ENCODE peak calls at places on chromosomes 16 and 17, in nine cellular contexts. One of them, this sample, is unnamed.

GRCh38 chr17:74099441-74100340 is 103.8 kb upstream of the RPL38 start:
- DNase-seq in vagina: no peak
- DNase-seq in heart left ventricle: no peak
- DNase-seq in OCI-LY7: no peak
- DNase-seq in aorta: no peak
- DNase-seq in hepatocyte: no peak
- DNase-seq in effector memory CD4-positive, alpha-beta T cell: no peak
- DNase-seq in neural progenitor cell: no peak
- DNase-seq in tibial artery: no peak
- DNase-seq in this sample: no peak

GRCh38 chr16:64236351-64236750 is 885.5 kb downstream of the CDH11 start:
- DNase-seq in vagina: no peak
- DNase-seq in heart left ventricle: no peak
- DNase-seq in OCI-LY7: no peak
- DNase-seq in aorta: no peak
- DNase-seq in hepatocyte: no peak
- DNase-seq in effector memory CD4-positive, alpha-beta T cell: no peak
- DNase-seq in neural progenitor cell: no peak
- DNase-seq in tibial artery: no peak
- DNase-seq in this sample: no peak

GRCh38 chr17:75843577-75844529 is at the start of gene UNC13D:
- DNase-seq in vagina: no peak
- DNase-seq in heart left ventricle: peak; percentile 47
- DNase-seq in OCI-LY7: peak; percentile 57
- DNase-seq in aorta: no peak
- DNase-seq in hepatocyte: no peak
- DNase-seq in effector memory CD4-positive, alpha-beta T cell: peak; percentile 50
- DNase-seq in neural progenitor cell: no peak
- DNase-seq in tibial artery: no peak
- DNase-seq in this sample: no peak

GRCh38 chr17:443109-443508 is 90.5 kb upstream of the RPH3AL start:
- DNase-seq in vagina: no peak
- DNase-seq in heart left ventricle: no peak
- DNase-seq in OCI-LY7: no peak
- DNase-seq in aorta: no peak
- DNase-seq in hepatocyte: no peak
- DNase-seq in effector memory CD4-positive, alpha-beta T cell: no peak
- DNase-seq in neural progenitor cell: no peak
- DNase-seq in tibial artery: no peak
- DNase-seq in this sample: no peak

GRCh38 chr16:16071631-16072244 is 122.3 kb downstream of the ABCC1 start:
- DNase-seq in vagina: no peak
- DNase-seq in heart left ventricle: peak; percentile 52
- DNase-seq in OCI-LY7: no peak
- DNase-seq in aorta: no peak
- DNase-seq in hepatocyte: no peak
- DNase-seq in effector memory CD4-positive, alpha-beta T cell: no peak
- DNase-seq in neural progenitor cell: no peak
- DNase-seq in tibial artery: no peak
- DNase-seq in this sample: peak; percentile 53

GRCh38 chr17:27630607-27631408 is at the start of gene LGALS9:
- DNase-seq in vagina: no peak
- DNase-seq in heart left ventricle: peak; percentile 43
- DNase-seq in OCI-LY7: peak; percentile 8
- DNase-seq in aorta: no peak
- DNase-seq in hepatocyte: no peak
- DNase-seq in effector memory CD4-positive, alpha-beta T cell: no peak
- DNase-seq in neural progenitor cell: no peak
- DNase-seq in tibial artery: no peak
- DNase-seq in this sample: peak; percentile 11

GRCh38 chr17:19313746-19314651 is 48.5 kb downstream of the B9D1 start:
- DNase-seq in vagina: no peak
- DNase-seq in heart left ventricle: no peak
- DNase-seq in OCI-LY7: no peak
- DNase-seq in aorta: no peak
- DNase-seq in hepatocyte: no peak
- DNase-seq in effector memory CD4-positive, alpha-beta T cell: no peak
- DNase-seq in neural progenitor cell: no peak
- DNase-seq in tibial artery: no peak
- DNase-seq in this sample: peak; percentile 39

GRCh38 chr16:11743308-11744074 is 834 bp upstream of the TXNDC11 start:
- DNase-seq in vagina: no peak
- DNase-seq in heart left ventricle: peak; percentile 60
- DNase-seq in OCI-LY7: peak; percentile 52
- DNase-seq in aorta: peak; percentile 72
- DNase-seq in hepatocyte: peak; percentile 44
- DNase-seq in effector memory CD4-positive, alpha-beta T cell: peak; percentile 4
- DNase-seq in neural progenitor cell: no peak
- DNase-seq in tibial artery: peak; percentile 78
- DNase-seq in this sample: no peak

GRCh38 chr17:41734139-41734948 is at the start of gene HAP1:
- DNase-seq in vagina: no peak
- DNase-seq in heart left ventricle: no peak
- DNase-seq in OCI-LY7: no peak
- DNase-seq in aorta: no peak
- DNase-seq in hepatocyte: peak; percentile 43
- DNase-seq in effector memory CD4-positive, alpha-beta T cell: no peak
- DNase-seq in neural progenitor cell: peak; percentile 79
- DNase-seq in tibial artery: no peak
- DNase-seq in this sample: peak; percentile 52

GRCh38 chr17:49935526-49936210 is 33.3 kb upstream of the DLX4 start:
- DNase-seq in vagina: no peak
- DNase-seq in heart left ventricle: no peak
- DNase-seq in OCI-LY7: no peak
- DNase-seq in aorta: no peak
- DNase-seq in hepatocyte: no peak
- DNase-seq in effector memory CD4-positive, alpha-beta T cell: no peak
- DNase-seq in neural progenitor cell: no peak
- DNase-seq in tibial artery: no peak
- DNase-seq in this sample: no peak

GRCh38 chr17:39533891-39534290 is 72.6 kb downstream of the CDK12 start:
- DNase-seq in vagina: no peak
- DNase-seq in heart left ventricle: no peak
- DNase-seq in OCI-LY7: no peak
- DNase-seq in aorta: no peak
- DNase-seq in hepatocyte: no peak
- DNase-seq in effector memory CD4-positive, alpha-beta T cell: no peak
- DNase-seq in neural progenitor cell: no peak
- DNase-seq in tibial artery: no peak
- DNase-seq in this sample: no peak

GRCh38 chr17:82095777-82096708 is 2.0 kb downstream of the FASN start:
- DNase-seq in vagina: no peak
- DNase-seq in heart left ventricle: no peak
- DNase-seq in OCI-LY7: no peak
- DNase-seq in aorta: peak; percentile 44
- DNase-seq in hepatocyte: no peak
- DNase-seq in effector memory CD4-positive, alpha-beta T cell: no peak
- DNase-seq in neural progenitor cell: no peak
- DNase-seq in tibial artery: no peak
- DNase-seq in this sample: no peak

GRCh38 chr16:78285437-78285917 is 186.0 kb downstream of the WWOX start:
- DNase-seq in vagina: no peak
- DNase-seq in heart left ventricle: no peak
- DNase-seq in OCI-LY7: no peak
- DNase-seq in aorta: no peak
- DNase-seq in hepatocyte: no peak
- DNase-seq in effector memory CD4-positive, alpha-beta T cell: no peak
- DNase-seq in neural progenitor cell: no peak
- DNase-seq in tibial artery: no peak
- DNase-seq in this sample: no peak

GRCh38 chr17:34275881-34276280 is 5.9 kb downstream of the CCL7 start:
- DNase-seq in vagina: no peak
- DNase-seq in heart left ventricle: no peak
- DNase-seq in OCI-LY7: no peak
- DNase-seq in aorta: no peak
- DNase-seq in hepatocyte: peak; percentile 36
- DNase-seq in effector memory CD4-positive, alpha-beta T cell: no peak
- DNase-seq in neural progenitor cell: no peak
- DNase-seq in tibial artery: no peak
- DNase-seq in this sample: no peak

GRCh38 chr17:27381007-27381501 is 75.2 kb upstream of the KSR1 start:
- DNase-seq in vagina: no peak
- DNase-seq in heart left ventricle: peak; percentile 78
- DNase-seq in OCI-LY7: peak; percentile 70
- DNase-seq in aorta: peak; percentile 83
- DNase-seq in hepatocyte: peak; percentile 75
- DNase-seq in effector memory CD4-positive, alpha-beta T cell: peak; percentile 49
- DNase-seq in neural progenitor cell: peak; percentile 80
- DNase-seq in tibial artery: peak; percentile 77
- DNase-seq in this sample: peak; percentile 60

GRCh38 chr16:84893849-84894599 is 74.2 kb downstream of the CRISPLD2 start:
- DNase-seq in vagina: no peak
- DNase-seq in heart left ventricle: no peak
- DNase-seq in OCI-LY7: peak; percentile 81
- DNase-seq in aorta: no peak
- DNase-seq in hepatocyte: no peak
- DNase-seq in effector memory CD4-positive, alpha-beta T cell: no peak
- DNase-seq in neural progenitor cell: no peak
- DNase-seq in tibial artery: no peak
- DNase-seq in this sample: no peak

DNA sequence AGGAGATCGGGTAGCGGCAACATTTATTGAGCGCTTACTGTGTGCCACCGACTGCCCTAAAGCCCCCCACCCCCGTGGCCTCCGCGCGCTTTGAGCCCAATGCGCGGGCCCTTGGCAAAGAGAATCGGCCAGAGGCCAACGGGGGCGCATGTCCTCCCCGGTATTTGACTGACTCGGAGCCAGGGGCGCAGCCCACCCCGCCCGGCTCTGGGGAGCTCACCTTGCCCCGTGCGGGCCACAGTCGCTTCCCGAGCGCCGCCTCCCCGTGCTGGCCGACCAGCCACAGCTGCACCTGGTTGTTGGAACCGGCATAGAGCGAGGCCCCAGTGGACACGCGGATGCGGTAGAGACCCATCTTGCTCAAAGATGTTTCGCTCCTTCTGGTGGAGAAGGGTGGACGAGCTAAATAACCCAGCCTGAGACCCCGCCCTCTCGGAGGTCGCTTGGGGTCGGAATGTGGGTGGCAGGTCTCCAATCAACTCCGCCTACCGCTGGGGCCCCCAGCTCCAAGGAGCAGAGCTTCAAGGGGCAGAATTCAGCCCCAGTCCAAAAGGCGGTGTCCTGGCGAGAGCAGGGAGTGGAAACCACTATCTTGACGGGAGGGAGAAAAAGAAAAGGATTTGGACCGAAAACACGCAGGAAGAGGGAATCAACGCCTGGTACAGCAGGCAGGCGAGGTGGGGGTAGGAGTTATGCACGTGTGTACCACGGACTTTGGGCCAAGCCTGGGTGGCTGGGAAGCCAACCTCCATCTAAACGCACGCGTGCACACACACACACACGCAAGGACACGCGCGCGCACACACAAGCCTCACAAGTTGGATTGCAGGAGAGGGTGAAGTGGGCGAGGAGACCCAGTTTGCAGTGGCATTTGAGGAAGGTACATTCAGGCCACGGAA is at the start of gene ALOX15:
- DNase-seq in vagina: no peak
- DNase-seq in heart left ventricle: no peak
- DNase-seq in OCI-LY7: no peak
- DNase-seq in aorta: no peak
- DNase-seq in hepatocyte: no peak
- DNase-seq in effector memory CD4-positive, alpha-beta T cell: no peak
- DNase-seq in neural progenitor cell: peak; percentile 62
- DNase-seq in tibial artery: no peak
- DNase-seq in this sample: no peak
- H3K4me3 ChIP-seq in vagina: no peak within 1 kb of the TSS
- H3K4me3 ChIP-seq in heart left ventricle: no peak within 1 kb of the TSS
- H3K4me3 ChIP-seq in OCI-LY7: no peak within 1 kb of the TSS
- H3K4me3 ChIP-seq in aorta: no peak within 1 kb of the TSS
- H3K4me3 ChIP-seq in hepatocyte: no peak within 1 kb of the TSS
- H3K4me3 ChIP-seq in effector memory CD4-positive, alpha-beta T cell: no peak within 1 kb of the TSS
- H3K4me3 ChIP-seq in neural progenitor cell: peak within 1 kb of the TSS; percentile 39
- H3K4me3 ChIP-seq in tibial artery: no peak within 1 kb of the TSS
- H3K4me3 ChIP-seq in this sample: no peak within 1 kb of the TSS

GRCh38 chr16:79505344-79505743 is 95.2 kb downstream of the MAF start:
- DNase-seq in vagina: no peak
- DNase-seq in heart left ventricle: peak; percentile 54
- DNase-seq in OCI-LY7: no peak
- DNase-seq in aorta: no peak
- DNase-seq in hepatocyte: no peak
- DNase-seq in effector memory CD4-positive, alpha-beta T cell: no peak
- DNase-seq in neural progenitor cell: no peak
- DNase-seq in tibial artery: no peak
- DNase-seq in this sample: no peak

GRCh38 chr16:79497951-79498350 is 102.6 kb downstream of the MAF start:
- DNase-seq in vagina: no peak
- DNase-seq in heart left ventricle: no peak
- DNase-seq in OCI-LY7: no peak
- DNase-seq in aorta: no peak
- DNase-seq in hepatocyte: no peak
- DNase-seq in effector memory CD4-positive, alpha-beta T cell: no peak
- DNase-seq in neural progenitor cell: no peak
- DNase-seq in tibial artery: no peak
- DNase-seq in this sample: no peak

GRCh38 chr16:79498928-79499327 is 101.6 kb downstream of the MAF start:
- DNase-seq in vagina: no peak
- DNase-seq in heart left ventricle: no peak
- DNase-seq in OCI-LY7: no peak
- DNase-seq in aorta: no peak
- DNase-seq in hepatocyte: no peak
- DNase-seq in effector memory CD4-positive, alpha-beta T cell: no peak
- DNase-seq in neural progenitor cell: no peak
- DNase-seq in tibial artery: no peak
- DNase-seq in this sample: no peak

GRCh38 chr16:79500305-79500704 is 100.2 kb downstream of the MAF start:
- DNase-seq in vagina: no peak
- DNase-seq in heart left ventricle: no peak
- DNase-seq in OCI-LY7: no peak
- DNase-seq in aorta: no peak
- DNase-seq in hepatocyte: no peak
- DNase-seq in effector memory CD4-positive, alpha-beta T cell: no peak
- DNase-seq in neural progenitor cell: no peak
- DNase-seq in tibial artery: no peak
- DNase-seq in this sample: no peak

GRCh38 chr16:79501446-79501845 is 99.1 kb downstream of the MAF start:
- DNase-seq in vagina: no peak
- DNase-seq in heart left ventricle: no peak
- DNase-seq in OCI-LY7: no peak
- DNase-seq in aorta: no peak
- DNase-seq in hepatocyte: no peak
- DNase-seq in effector memory CD4-positive, alpha-beta T cell: no peak
- DNase-seq in neural progenitor cell: no peak
- DNase-seq in tibial artery: no peak
- DNase-seq in this sample: no peak
- H3K4me1 ChIP-seq in vagina: no peaks in the 10 kb centered on the region
- H3K4me1 ChIP-seq in heart left ventricle: no peaks in the 10 kb centered on the region
- H3K4me1 ChIP-seq in OCI-LY7: no peaks in the 10 kb centered on the region
- H3K4me1 ChIP-seq in aorta: no peaks in the 10 kb centered on the region
- H3K4me1 ChIP-seq in hepatocyte: no peaks in the 10 kb centered on the region
- H3K4me1 ChIP-seq in effector memory CD4-positive, alpha-beta T cell: no peaks in the 10 kb centered on the region
- H3K4me1 ChIP-seq in neural progenitor cell: no peaks in the 10 kb centered on the region
- H3K4me1 ChIP-seq in tibial artery: no peaks in the 10 kb centered on the region
- H3K4me1 ChIP-seq in this sample: no peaks in the 10 kb centered on the region

GRCh38 chr16:19415461-19415860 is 2.2 kb upstream of the TMC5 start:
- DNase-seq in vagina: no peak
- DNase-seq in heart left ventricle: no peak
- DNase-seq in OCI-LY7: no peak
- DNase-seq in aorta: no peak
- DNase-seq in hepatocyte: no peak
- DNase-seq in effector memory CD4-positive, alpha-beta T cell: no peak
- DNase-seq in neural progenitor cell: no peak
- DNase-seq in tibial artery: no peak
- DNase-seq in this sample: peak; percentile 60
- H3K27ac ChIP-seq in vagina: no peak overlapping the region
- H3K27ac ChIP-seq in heart left ventricle: no peak overlapping the region
- H3K27ac ChIP-seq in OCI-LY7: no peak overlapping the region
- H3K27ac ChIP-seq in aorta: no peak overlapping the region
- H3K27ac ChIP-seq in hepatocyte: no peak overlapping the region
- H3K27ac ChIP-seq in effector memory CD4-positive, alpha-beta T cell: no peak overlapping the region
- H3K27ac ChIP-seq in neural progenitor cell: no peak overlapping the region
- H3K27ac ChIP-seq in tibial artery: no peak overlapping the region
- H3K27ac ChIP-seq in this sample: no peak overlapping the region

GRCh38 chr16:19136549-19137196 is 22.9 kb downstream of the ITPRIPL2 start:
- DNase-seq in vagina: no peak
- DNase-seq in heart left ventricle: no peak
- DNase-seq in OCI-LY7: no peak
- DNase-seq in aorta: peak; percentile 80
- DNase-seq in hepatocyte: no peak
- DNase-seq in effector memory CD4-positive, alpha-beta T cell: no peak
- DNase-seq in neural progenitor cell: no peak
- DNase-seq in tibial artery: peak; percentile 76
- DNase-seq in this sample: no peak
- H3K4me3 ChIP-seq in vagina: no peak overlapping the region
- H3K4me3 ChIP-seq in heart left ventricle: no peak overlapping the region
- H3K4me3 ChIP-seq in OCI-LY7: no peak overlapping the region
- H3K4me3 ChIP-seq in aorta: no peak overlapping the region
- H3K4me3 ChIP-seq in hepatocyte: no peak overlapping the region
- H3K4me3 ChIP-seq in effector memory CD4-positive, alpha-beta T cell: no peak overlapping the region
- H3K4me3 ChIP-seq in neural progenitor cell: no peak overlapping the region
- H3K4me3 ChIP-seq in tibial artery: no peak overlapping the region
- H3K4me3 ChIP-seq in this sample: no peak overlapping the region

This sample was measured in thyroid gland.